ENCODE peak calls at places on chromosomes 6 and 20, in five cellular contexts. One of them, this sample, is unnamed. For H3K9me3, the result is how much of the 10 kb centered on the place peaks cover.

GRCh38 chr20:34190679-34191090 is 50.5 kb upstream of the ASIP start:
- DNase-seq in stomach: peak
- DNase-seq in testis: peak
- DNase-seq in adrenal gland: peak
- DNase-seq in GM12878: no peak
- DNase-seq in this sample: no peak

GRCh38 chr20:46253391-46253790 is 54.9 kb downstream of the CDH22 start:
- DNase-seq in stomach: peak
- DNase-seq in testis: peak
- DNase-seq in adrenal gland: peak
- DNase-seq in GM12878: no peak
- DNase-seq in this sample: no peak

GRCh38 chr6:4192173-4192572 is 56.8 kb upstream of the ECI2 start:
- DNase-seq in stomach: no peak
- DNase-seq in testis: no peak
- DNase-seq in adrenal gland: no peak
- DNase-seq in GM12878: no peak
- DNase-seq in this sample: no peak

GRCh38 chr20:58818585-58819285 is 32.0 kb downstream of the GNAS-AS1 start:
- DNase-seq in stomach: no peak
- DNase-seq in testis: no peak
- DNase-seq in adrenal gland: no peak
- DNase-seq in GM12878: peak
- DNase-seq in this sample: no peak

GRCh38 chr6:132082421-132082820 is 131.2 kb upstream of the CCN2 start:
- DNase-seq in stomach: no peak
- DNase-seq in testis: no peak
- DNase-seq in adrenal gland: no peak
- DNase-seq in GM12878: no peak
- DNase-seq in this sample: no peak

GRCh38 chr20:17169575-17170136 is 57.2 kb upstream of the PCSK2 start:
- DNase-seq in stomach: no peak
- DNase-seq in testis: peak
- DNase-seq in adrenal gland: no peak
- DNase-seq in GM12878: no peak
- DNase-seq in this sample: no peak

GRCh38 chr20:18190466-18191233 is 53.0 kb downstream of the KAT14 start:
- DNase-seq in stomach: no peak
- DNase-seq in testis: no peak
- DNase-seq in adrenal gland: no peak
- DNase-seq in GM12878: no peak
- DNase-seq in this sample: no peak

GRCh38 chr6:42380208-42380979 is 71.3 kb downstream of the TRERF1 start:
- DNase-seq in stomach: no peak
- DNase-seq in testis: no peak
- DNase-seq in adrenal gland: no peak
- DNase-seq in GM12878: no peak
- DNase-seq in this sample: no peak

GRCh38 chr20:62922451-62922921 is 3.8 kb downstream of the DIDO1 start:
- DNase-seq in stomach: no peak
- DNase-seq in testis: no peak
- DNase-seq in adrenal gland: no peak
- DNase-seq in GM12878: no peak
- DNase-seq in this sample: no peak

GRCh38 chr20:63188641-63189321 is 27.1 kb downstream of the YTHDF1 start:
- DNase-seq in stomach: no peak
- DNase-seq in testis: no peak
- DNase-seq in adrenal gland: no peak
- DNase-seq in GM12878: no peak
- DNase-seq in this sample: no peak

GRCh38 chr6:116420341-116420740 is 40.8 kb upstream of the CALHM6 start:
- DNase-seq in stomach: no peak
- DNase-seq in testis: no peak
- DNase-seq in adrenal gland: no peak
- DNase-seq in GM12878: no peak
- DNase-seq in this sample: no peak

GRCh38 chr6:168941036-168941435 is 312.6 kb downstream of the THBS2 start:
- DNase-seq in stomach: no peak
- DNase-seq in testis: peak
- DNase-seq in adrenal gland: no peak
- DNase-seq in GM12878: no peak
- DNase-seq in this sample: no peak

GRCh38 chr6:104955491-104955890 is 1.4 kb upstream of the LIN28B start:
- DNase-seq in stomach: no peak
- DNase-seq in testis: no peak
- DNase-seq in adrenal gland: no peak
- DNase-seq in GM12878: no peak
- DNase-seq in this sample: no peak

GRCh38 chr6:143505111-143505510 is 6.4 kb downstream of the FUCA2 start:
- DNase-seq in stomach: no peak
- DNase-seq in testis: no peak
- DNase-seq in adrenal gland: no peak
- DNase-seq in GM12878: no peak
- DNase-seq in this sample: no peak

GRCh38 chr6:29696147-29697129 is 15.5 kb upstream of the ZFP57 start:
- DNase-seq in stomach: no peak
- DNase-seq in testis: no peak
- DNase-seq in adrenal gland: no peak
- DNase-seq in GM12878: no peak
- DNase-seq in this sample: no peak

GRCh38 chr20:63176035-63176434 is 39.9 kb downstream of the YTHDF1 start:
- DNase-seq in stomach: no peak
- DNase-seq in testis: no peak
- DNase-seq in adrenal gland: no peak
- DNase-seq in GM12878: no peak
- DNase-seq in this sample: no peak

GRCh38 chr20:32470025-32470861 is 112.1 kb downstream of the ASXL1 start:
- DNase-seq in stomach: no peak
- DNase-seq in testis: no peak
- DNase-seq in adrenal gland: peak
- DNase-seq in GM12878: no peak
- DNase-seq in this sample: peak

GRCh38 chr20:31817461-31817860 is 1.7 kb upstream of the MYLK2 start:
- DNase-seq in stomach: no peak
- DNase-seq in testis: no peak
- DNase-seq in adrenal gland: no peak
- DNase-seq in GM12878: no peak
- DNase-seq in this sample: no peak

GRCh38 chr20:40494238-40494637 is 194.8 kb downstream of the MAFB start:
- DNase-seq in stomach: peak
- DNase-seq in testis: peak
- DNase-seq in adrenal gland: peak
- DNase-seq in GM12878: no peak
- DNase-seq in this sample: peak

GRCh38 chr6:105483492-105483891 is 80.6 kb upstream of the PREP start:
- DNase-seq in stomach: no peak
- DNase-seq in testis: peak
- DNase-seq in adrenal gland: no peak
- DNase-seq in GM12878: no peak
- DNase-seq in this sample: no peak

GRCh38 chr20:37379967-37380828 is 34.3 kb downstream of the SRC start:
- DNase-seq in stomach: no peak
- DNase-seq in testis: no peak
- DNase-seq in adrenal gland: no peak
- DNase-seq in GM12878: no peak
- DNase-seq in this sample: peak

GRCh38 chr6:52020961-52021570 is 66.3 kb downstream of the PKHD1 start:
- DNase-seq in stomach: no peak
- DNase-seq in testis: no peak
- DNase-seq in adrenal gland: no peak
- DNase-seq in GM12878: no peak
- DNase-seq in this sample: no peak

GRCh38 chr20:5168582-5169396 is 42.0 kb downstream of the CDS2 start:
- DNase-seq in stomach: no peak
- DNase-seq in testis: no peak
- DNase-seq in adrenal gland: peak
- DNase-seq in GM12878: no peak
- DNase-seq in this sample: no peak

GRCh38 chr6:90295854-90296345 is 743 bp downstream of the BACH2 start:
- DNase-seq in stomach: peak
- DNase-seq in testis: peak
- DNase-seq in adrenal gland: peak
- DNase-seq in GM12878: no peak
- DNase-seq in this sample: peak

GRCh38 chr20:25178563-25179438 is 16.7 kb upstream of the ENTPD6 start:
- DNase-seq in stomach: peak
- DNase-seq in testis: no peak
- DNase-seq in adrenal gland: no peak
- DNase-seq in GM12878: no peak
- DNase-seq in this sample: no peak

GRCh38 chr6:141103246-141103645 is 1029.5 kb upstream of the GJE1 start:
- DNase-seq in stomach: no peak
- DNase-seq in testis: no peak
- DNase-seq in adrenal gland: no peak
- DNase-seq in GM12878: no peak
- DNase-seq in this sample: no peak

GRCh38 chr6:80181352-80182081 is 75.0 kb downstream of the BCKDHB start:
- DNase-seq in stomach: no peak
- DNase-seq in testis: no peak
- DNase-seq in adrenal gland: no peak
- DNase-seq in GM12878: no peak
- DNase-seq in this sample: no peak

GRCh38 chr20:10447028-10447427 is 11.9 kb downstream of the SLX4IP start:
- DNase-seq in stomach: peak
- DNase-seq in testis: no peak
- DNase-seq in adrenal gland: no peak
- DNase-seq in GM12878: peak
- DNase-seq in this sample: no peak

GRCh38 chr20:44153636-44154043 is 33.3 kb downstream of the JPH2 start:
- DNase-seq in stomach: no peak
- DNase-seq in testis: no peak
- DNase-seq in adrenal gland: no peak
- DNase-seq in GM12878: no peak
- DNase-seq in this sample: no peak

GRCh38 chr6:106163446-106163965 is 77.4 kb downstream of the PRDM1 start:
- DNase-seq in stomach: no peak
- DNase-seq in testis: peak
- DNase-seq in adrenal gland: peak
- DNase-seq in GM12878: peak
- DNase-seq in this sample: peak

GRCh38 chr20:9068896-9069663 is at the start of gene PLCB4:
- DNase-seq in stomach: peak
- DNase-seq in testis: peak
- DNase-seq in adrenal gland: peak
- DNase-seq in GM12878: no peak
- DNase-seq in this sample: no peak

GRCh38 chr6:36272234-36272633 is 2.4 kb downstream of the PNPLA1 start:
- DNase-seq in stomach: no peak
- DNase-seq in testis: no peak
- DNase-seq in adrenal gland: no peak
- DNase-seq in GM12878: no peak
- DNase-seq in this sample: no peak

GRCh38 chr6:93799226-93799625 is 379.9 kb upstream of the EPHA7 start:
- DNase-seq in stomach: no peak
- DNase-seq in testis: no peak
- DNase-seq in adrenal gland: no peak
- DNase-seq in GM12878: no peak
- DNase-seq in this sample: no peak

GRCh38 chr6:33570806-33571636 is 9.1 kb downstream of the BAK1 start:
- DNase-seq in stomach: peak
- DNase-seq in testis: peak
- DNase-seq in adrenal gland: peak
- DNase-seq in GM12878: peak
- DNase-seq in this sample: peak
- TF ChIP-seq POLR2A in stomach: peak
- TF ChIP-seq POLR2A in testis: no peak
- TF ChIP-seq POLR2A in adrenal gland: peak
- TF ChIP-seq POLR2A in GM12878: peak
- TF ChIP-seq POLR2A in this sample: no peak

GRCh38 chr20:3795511-3796468 is at the start of gene CDC25B:
- DNase-seq in stomach: peak
- DNase-seq in testis: peak
- DNase-seq in adrenal gland: peak
- DNase-seq in GM12878: peak
- DNase-seq in this sample: peak
- TF ChIP-seq CTCF in stomach: peak
- TF ChIP-seq CTCF in testis: peak
- TF ChIP-seq CTCF in adrenal gland: peak
- TF ChIP-seq CTCF in GM12878: no peak
- TF ChIP-seq CTCF in this sample: peak

GRCh38 chr20:64026-64603 is 23.4 kb upstream of the DEFB125 start:
- DNase-seq in stomach: no peak
- DNase-seq in testis: no peak
- DNase-seq in adrenal gland: no peak
- DNase-seq in GM12878: no peak
- DNase-seq in this sample: no peak

GRCh38 chr20:61757-62156 is 25.7 kb upstream of the DEFB125 start:
- DNase-seq in stomach: no peak
- DNase-seq in testis: no peak
- DNase-seq in adrenal gland: no peak
- DNase-seq in GM12878: no peak
- DNase-seq in this sample: no peak

GRCh38 chr20:62487-62886 is 25.0 kb upstream of the DEFB125 start:
- DNase-seq in stomach: no peak
- DNase-seq in testis: no peak
- DNase-seq in adrenal gland: no peak
- DNase-seq in GM12878: no peak
- DNase-seq in this sample: no peak

GRCh38 chr20:60035-60918 is 27.2 kb upstream of the DEFB125 start:
- DNase-seq in stomach: no peak
- DNase-seq in testis: no peak
- DNase-seq in adrenal gland: no peak
- DNase-seq in GM12878: no peak
- DNase-seq in this sample: no peak

GRCh38 chr20:61230-61629 is 26.2 kb upstream of the DEFB125 start:
- DNase-seq in stomach: no peak
- DNase-seq in testis: no peak
- DNase-seq in adrenal gland: no peak
- DNase-seq in GM12878: no peak
- DNase-seq in this sample: no peak
- H3K9me3 ChIP-seq in stomach: under half
- H3K9me3 ChIP-seq in testis: under half
- H3K9me3 ChIP-seq in adrenal gland: under half
- H3K9me3 ChIP-seq in GM12878: under half
- H3K9me3 ChIP-seq in this sample: under half

DNA sequence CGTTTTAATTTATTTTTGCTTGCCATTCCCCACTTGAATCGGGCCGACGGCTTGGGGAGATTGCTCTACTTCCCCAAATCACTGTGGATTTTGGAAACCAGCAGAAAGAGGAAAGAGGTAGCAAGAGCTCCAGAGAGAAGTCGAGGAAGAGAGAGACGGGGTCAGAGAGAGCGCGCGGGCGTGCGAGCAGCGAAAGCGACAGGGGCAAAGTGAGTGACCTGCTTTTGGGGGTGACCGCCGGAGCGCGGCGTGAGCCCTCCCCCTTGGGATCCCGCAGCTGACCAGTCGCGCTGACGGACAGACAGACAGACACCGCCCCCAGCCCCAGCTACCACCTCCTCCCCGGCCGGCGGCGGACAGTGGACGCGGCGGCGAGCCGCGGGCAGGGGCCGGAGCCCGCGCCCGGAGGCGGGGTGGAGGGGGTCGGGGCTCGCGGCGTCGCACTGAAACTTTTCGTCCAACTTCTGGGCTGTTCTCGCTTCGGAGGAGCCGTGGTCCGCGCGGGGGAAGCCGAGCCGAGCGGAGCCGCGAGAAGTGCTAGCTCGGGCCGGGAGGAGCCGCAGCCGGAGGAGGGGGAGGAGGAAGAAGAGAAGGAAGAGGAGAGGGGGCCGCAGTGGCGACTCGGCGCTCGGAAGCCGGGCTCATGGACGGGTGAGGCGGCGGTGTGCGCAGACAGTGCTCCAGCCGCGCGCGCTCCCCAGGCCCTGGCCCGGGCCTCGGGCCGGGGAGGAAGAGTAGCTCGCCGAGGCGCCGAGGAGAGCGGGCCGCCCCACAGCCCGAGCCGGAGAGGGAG is 602 bp downstream of the VEGFA start:
- DNase-seq in stomach: peak
- DNase-seq in testis: peak
- DNase-seq in adrenal gland: peak
- DNase-seq in GM12878: no peak
- DNase-seq in this sample: peak
- TF ChIP-seq POLR2A in stomach: no peak
- TF ChIP-seq POLR2A in testis: no peak
- TF ChIP-seq POLR2A in adrenal gland: peak
- TF ChIP-seq POLR2A in GM12878: no peak
- TF ChIP-seq POLR2A in this sample: no peak

This sample was measured in spleen.